ENCODE peak calls at places on chromosomes 7 and 10, in seven cellular contexts. One of them, this sample, is unnamed.

GRCh38 chr10:20990604-20991003 is 93.5 kb upstream of the NEBL start:
- DNase-seq in fibroblast of mammary gland: peak; percentile 86
- DNase-seq in non-pigmented ciliary epithelial cell: peak; percentile 48
- DNase-seq in Ammon's horn: no peak
- DNase-seq in HT1080: peak; percentile 53
- DNase-seq in activated CD8-positive, alpha-beta memory T cell treated with anti-CD3 and anti-CD28 coated beads for 48 hours: no peak
- DNase-seq in colonic mucosa: no peak
- DNase-seq in this sample: no peak

GRCh38 chr10:114323023-114323422 is 81.3 kb downstream of the AFAP1L2 start:
- DNase-seq in fibroblast of mammary gland: no peak
- DNase-seq in non-pigmented ciliary epithelial cell: no peak
- DNase-seq in Ammon's horn: no peak
- DNase-seq in HT1080: no peak
- DNase-seq in activated CD8-positive, alpha-beta memory T cell treated with anti-CD3 and anti-CD28 coated beads for 48 hours: no peak
- DNase-seq in colonic mucosa: no peak
- DNase-seq in this sample: no peak

GRCh38 chr10:42951486-42952251 is 125.2 kb upstream of the RET start:
- DNase-seq in fibroblast of mammary gland: no peak
- DNase-seq in non-pigmented ciliary epithelial cell: no peak
- DNase-seq in Ammon's horn: no peak
- DNase-seq in HT1080: no peak
- DNase-seq in activated CD8-positive, alpha-beta memory T cell treated with anti-CD3 and anti-CD28 coated beads for 48 hours: no peak
- DNase-seq in colonic mucosa: peak; percentile 18
- DNase-seq in this sample: peak; percentile 78

GRCh38 chr7:120502132-120502531 is 229.2 kb downstream of the KCND2 start:
- DNase-seq in fibroblast of mammary gland: no peak
- DNase-seq in non-pigmented ciliary epithelial cell: no peak
- DNase-seq in Ammon's horn: no peak
- DNase-seq in HT1080: no peak
- DNase-seq in activated CD8-positive, alpha-beta memory T cell treated with anti-CD3 and anti-CD28 coated beads for 48 hours: no peak
- DNase-seq in colonic mucosa: no peak
- DNase-seq in this sample: no peak

GRCh38 chr10:131648386-131649020 is 252.3 kb upstream of the PPP2R2D start:
- DNase-seq in fibroblast of mammary gland: no peak
- DNase-seq in non-pigmented ciliary epithelial cell: no peak
- DNase-seq in Ammon's horn: no peak
- DNase-seq in HT1080: no peak
- DNase-seq in activated CD8-positive, alpha-beta memory T cell treated with anti-CD3 and anti-CD28 coated beads for 48 hours: no peak
- DNase-seq in colonic mucosa: no peak
- DNase-seq in this sample: no peak

GRCh38 chr7:55310626-55311025 is 54.5 kb upstream of the LANCL2 start:
- DNase-seq in fibroblast of mammary gland: no peak
- DNase-seq in non-pigmented ciliary epithelial cell: no peak
- DNase-seq in Ammon's horn: no peak
- DNase-seq in HT1080: no peak
- DNase-seq in activated CD8-positive, alpha-beta memory T cell treated with anti-CD3 and anti-CD28 coated beads for 48 hours: no peak
- DNase-seq in colonic mucosa: no peak
- DNase-seq in this sample: no peak

GRCh38 chr7:148882192-148882591 is 1.9 kb downstream of the EZH2 start:
- DNase-seq in fibroblast of mammary gland: no peak
- DNase-seq in non-pigmented ciliary epithelial cell: no peak
- DNase-seq in Ammon's horn: no peak
- DNase-seq in HT1080: no peak
- DNase-seq in activated CD8-positive, alpha-beta memory T cell treated with anti-CD3 and anti-CD28 coated beads for 48 hours: no peak
- DNase-seq in colonic mucosa: no peak
- DNase-seq in this sample: no peak

GRCh38 chr10:43808136-43808535 is 159.5 kb upstream of the ZNF32 start:
- DNase-seq in fibroblast of mammary gland: no peak
- DNase-seq in non-pigmented ciliary epithelial cell: no peak
- DNase-seq in Ammon's horn: no peak
- DNase-seq in HT1080: no peak
- DNase-seq in activated CD8-positive, alpha-beta memory T cell treated with anti-CD3 and anti-CD28 coated beads for 48 hours: no peak
- DNase-seq in colonic mucosa: no peak
- DNase-seq in this sample: no peak

GRCh38 chr10:101323495-101323894 is 30.5 kb upstream of the BTRC start:
- DNase-seq in fibroblast of mammary gland: no peak
- DNase-seq in non-pigmented ciliary epithelial cell: no peak
- DNase-seq in Ammon's horn: no peak
- DNase-seq in HT1080: no peak
- DNase-seq in activated CD8-positive, alpha-beta memory T cell treated with anti-CD3 and anti-CD28 coated beads for 48 hours: no peak
- DNase-seq in colonic mucosa: no peak
- DNase-seq in this sample: peak; percentile 38

GRCh38 chr10:49334993-49335972 is 36.3 kb downstream of the C10orf71 start:
- DNase-seq in fibroblast of mammary gland: no peak
- DNase-seq in non-pigmented ciliary epithelial cell: no peak
- DNase-seq in Ammon's horn: no peak
- DNase-seq in HT1080: no peak
- DNase-seq in activated CD8-positive, alpha-beta memory T cell treated with anti-CD3 and anti-CD28 coated beads for 48 hours: no peak
- DNase-seq in colonic mucosa: no peak
- DNase-seq in this sample: no peak

GRCh38 chr10:112953760-112954159 is 3.7 kb downstream of the TCF7L2 start:
- DNase-seq in fibroblast of mammary gland: peak; percentile 77
- DNase-seq in non-pigmented ciliary epithelial cell: no peak
- DNase-seq in Ammon's horn: no peak
- DNase-seq in HT1080: peak; percentile 49
- DNase-seq in activated CD8-positive, alpha-beta memory T cell treated with anti-CD3 and anti-CD28 coated beads for 48 hours: no peak
- DNase-seq in colonic mucosa: no peak
- DNase-seq in this sample: no peak

GRCh38 chr10:79132681-79133381 is 64.1 kb downstream of the ZMIZ1 start:
- DNase-seq in fibroblast of mammary gland: no peak
- DNase-seq in non-pigmented ciliary epithelial cell: no peak
- DNase-seq in Ammon's horn: peak; percentile 42
- DNase-seq in HT1080: no peak
- DNase-seq in activated CD8-positive, alpha-beta memory T cell treated with anti-CD3 and anti-CD28 coated beads for 48 hours: no peak
- DNase-seq in colonic mucosa: no peak
- DNase-seq in this sample: no peak

GRCh38 chr10:69801434-69802315 is at the start of gene COL13A1:
- DNase-seq in fibroblast of mammary gland: peak; percentile 69
- DNase-seq in non-pigmented ciliary epithelial cell: no peak
- DNase-seq in Ammon's horn: no peak
- DNase-seq in HT1080: peak; percentile 92
- DNase-seq in activated CD8-positive, alpha-beta memory T cell treated with anti-CD3 and anti-CD28 coated beads for 48 hours: no peak
- DNase-seq in colonic mucosa: peak; percentile 41
- DNase-seq in this sample: peak; percentile 93

GRCh38 chr10:3538850-3539531 is 246.0 kb downstream of the KLF6 start:
- DNase-seq in fibroblast of mammary gland: peak; percentile 97
- DNase-seq in non-pigmented ciliary epithelial cell: peak; percentile 95
- DNase-seq in Ammon's horn: no peak
- DNase-seq in HT1080: peak; percentile 79
- DNase-seq in activated CD8-positive, alpha-beta memory T cell treated with anti-CD3 and anti-CD28 coated beads for 48 hours: no peak
- DNase-seq in colonic mucosa: no peak
- DNase-seq in this sample: no peak

GRCh38 chr7:78578701-78579100 is 780.1 kb downstream of the PHTF2 start:
- DNase-seq in fibroblast of mammary gland: no peak
- DNase-seq in non-pigmented ciliary epithelial cell: no peak
- DNase-seq in Ammon's horn: no peak
- DNase-seq in HT1080: no peak
- DNase-seq in activated CD8-positive, alpha-beta memory T cell treated with anti-CD3 and anti-CD28 coated beads for 48 hours: no peak
- DNase-seq in colonic mucosa: no peak
- DNase-seq in this sample: peak; percentile 78

GRCh38 chr7:21923663-21924062 is 22.0 kb downstream of the CDCA7L start:
- DNase-seq in fibroblast of mammary gland: no peak
- DNase-seq in non-pigmented ciliary epithelial cell: no peak
- DNase-seq in Ammon's horn: no peak
- DNase-seq in HT1080: peak; percentile 25
- DNase-seq in activated CD8-positive, alpha-beta memory T cell treated with anti-CD3 and anti-CD28 coated beads for 48 hours: no peak
- DNase-seq in colonic mucosa: no peak
- DNase-seq in this sample: no peak

GRCh38 chr10:70376436-70377378 is 5.7 kb downstream of the LRRC20 start:
- DNase-seq in fibroblast of mammary gland: no peak
- DNase-seq in non-pigmented ciliary epithelial cell: no peak
- DNase-seq in Ammon's horn: no peak
- DNase-seq in HT1080: peak; percentile 88
- DNase-seq in activated CD8-positive, alpha-beta memory T cell treated with anti-CD3 and anti-CD28 coated beads for 48 hours: no peak
- DNase-seq in colonic mucosa: no peak
- DNase-seq in this sample: no peak

GRCh38 chr7:114663502-114663901 is 248.9 kb downstream of the FOXP2 start:
- DNase-seq in fibroblast of mammary gland: peak; percentile 43
- DNase-seq in non-pigmented ciliary epithelial cell: no peak
- DNase-seq in Ammon's horn: peak; percentile 24
- DNase-seq in HT1080: peak; percentile 18
- DNase-seq in activated CD8-positive, alpha-beta memory T cell treated with anti-CD3 and anti-CD28 coated beads for 48 hours: no peak
- DNase-seq in colonic mucosa: no peak
- DNase-seq in this sample: no peak

GRCh38 chr10:74988787-74989574 is 122.5 kb upstream of the SAMD8 start:
- DNase-seq in fibroblast of mammary gland: no peak
- DNase-seq in non-pigmented ciliary epithelial cell: no peak
- DNase-seq in Ammon's horn: no peak
- DNase-seq in HT1080: no peak
- DNase-seq in activated CD8-positive, alpha-beta memory T cell treated with anti-CD3 and anti-CD28 coated beads for 48 hours: no peak
- DNase-seq in colonic mucosa: no peak
- DNase-seq in this sample: no peak

GRCh38 chr7:12951397-12951801 is 264.0 kb downstream of the ARL4A start:
- DNase-seq in fibroblast of mammary gland: peak; percentile 90
- DNase-seq in non-pigmented ciliary epithelial cell: peak; percentile 65
- DNase-seq in Ammon's horn: peak; percentile 4
- DNase-seq in HT1080: peak; percentile 81
- DNase-seq in activated CD8-positive, alpha-beta memory T cell treated with anti-CD3 and anti-CD28 coated beads for 48 hours: no peak
- DNase-seq in colonic mucosa: no peak
- DNase-seq in this sample: no peak

GRCh38 chr10:69359089-69360025 is 57.4 kb downstream of the TACR2 start:
- DNase-seq in fibroblast of mammary gland: peak; percentile 65
- DNase-seq in non-pigmented ciliary epithelial cell: no peak
- DNase-seq in Ammon's horn: no peak
- DNase-seq in HT1080: no peak
- DNase-seq in activated CD8-positive, alpha-beta memory T cell treated with anti-CD3 and anti-CD28 coated beads for 48 hours: no peak
- DNase-seq in colonic mucosa: no peak
- DNase-seq in this sample: no peak

GRCh38 chr10:110042181-110042580 is 34.4 kb downstream of the ADD3 start:
- DNase-seq in fibroblast of mammary gland: peak; percentile 24
- DNase-seq in non-pigmented ciliary epithelial cell: peak; percentile 37
- DNase-seq in Ammon's horn: no peak
- DNase-seq in HT1080: no peak
- DNase-seq in activated CD8-positive, alpha-beta memory T cell treated with anti-CD3 and anti-CD28 coated beads for 48 hours: no peak
- DNase-seq in colonic mucosa: no peak
- DNase-seq in this sample: no peak

GRCh38 chr7:106584914-106585759 is 75.8 kb downstream of the CCDC71L start:
- DNase-seq in fibroblast of mammary gland: no peak
- DNase-seq in non-pigmented ciliary epithelial cell: no peak
- DNase-seq in Ammon's horn: no peak
- DNase-seq in HT1080: no peak
- DNase-seq in activated CD8-positive, alpha-beta memory T cell treated with anti-CD3 and anti-CD28 coated beads for 48 hours: no peak
- DNase-seq in colonic mucosa: no peak
- DNase-seq in this sample: no peak

GRCh38 chr7:102433319-102434038 is at the start of gene ORAI2:
- DNase-seq in fibroblast of mammary gland: peak; percentile 43
- DNase-seq in non-pigmented ciliary epithelial cell: no peak
- DNase-seq in Ammon's horn: peak; percentile 82
- DNase-seq in HT1080: peak; percentile 13
- DNase-seq in activated CD8-positive, alpha-beta memory T cell treated with anti-CD3 and anti-CD28 coated beads for 48 hours: peak; percentile 80
- DNase-seq in colonic mucosa: peak; percentile 82
- DNase-seq in this sample: peak; percentile 68

GRCh38 chr10:29735628-29736324 is 101.0 kb upstream of the SVIL start:
- DNase-seq in fibroblast of mammary gland: peak; percentile 60
- DNase-seq in non-pigmented ciliary epithelial cell: no peak
- DNase-seq in Ammon's horn: peak; percentile 47
- DNase-seq in HT1080: peak; percentile 81
- DNase-seq in activated CD8-positive, alpha-beta memory T cell treated with anti-CD3 and anti-CD28 coated beads for 48 hours: peak; percentile 64
- DNase-seq in colonic mucosa: peak; percentile 92
- DNase-seq in this sample: peak; percentile 87

GRCh38 chr10:93225938-93226337 is 152.2 kb downstream of the CYP26A1 start:
- DNase-seq in fibroblast of mammary gland: no peak
- DNase-seq in non-pigmented ciliary epithelial cell: no peak
- DNase-seq in Ammon's horn: no peak
- DNase-seq in HT1080: no peak
- DNase-seq in activated CD8-positive, alpha-beta memory T cell treated with anti-CD3 and anti-CD28 coated beads for 48 hours: no peak
- DNase-seq in colonic mucosa: no peak
- DNase-seq in this sample: no peak

GRCh38 chr10:69413221-69413865 is 3.4 kb downstream of the TACR2 start:
- DNase-seq in fibroblast of mammary gland: peak; percentile 73
- DNase-seq in non-pigmented ciliary epithelial cell: peak; percentile 31
- DNase-seq in Ammon's horn: peak; percentile 80
- DNase-seq in HT1080: peak; percentile 64
- DNase-seq in activated CD8-positive, alpha-beta memory T cell treated with anti-CD3 and anti-CD28 coated beads for 48 hours: no peak
- DNase-seq in colonic mucosa: no peak
- DNase-seq in this sample: peak; percentile 89

GRCh38 chr10:68075550-68076004 is 494 bp upstream of the HERC4 start:
- DNase-seq in fibroblast of mammary gland: no peak
- DNase-seq in non-pigmented ciliary epithelial cell: no peak
- DNase-seq in Ammon's horn: peak; percentile 10
- DNase-seq in HT1080: no peak
- DNase-seq in activated CD8-positive, alpha-beta memory T cell treated with anti-CD3 and anti-CD28 coated beads for 48 hours: no peak
- DNase-seq in colonic mucosa: no peak
- DNase-seq in this sample: no peak

GRCh38 chr7:46139079-46139478 is 218.0 kb upstream of the IGFBP3 start:
- DNase-seq in fibroblast of mammary gland: peak; percentile 40
- DNase-seq in non-pigmented ciliary epithelial cell: peak; percentile 78
- DNase-seq in Ammon's horn: no peak
- DNase-seq in HT1080: peak; percentile 57
- DNase-seq in activated CD8-positive, alpha-beta memory T cell treated with anti-CD3 and anti-CD28 coated beads for 48 hours: no peak
- DNase-seq in colonic mucosa: no peak
- DNase-seq in this sample: no peak

GRCh38 chr10:6164271-6165095 is 38.2 kb upstream of the PFKFB3 start:
- DNase-seq in fibroblast of mammary gland: no peak
- DNase-seq in non-pigmented ciliary epithelial cell: no peak
- DNase-seq in Ammon's horn: no peak
- DNase-seq in HT1080: no peak
- DNase-seq in activated CD8-positive, alpha-beta memory T cell treated with anti-CD3 and anti-CD28 coated beads for 48 hours: no peak
- DNase-seq in colonic mucosa: no peak
- DNase-seq in this sample: no peak

GRCh38 chr7:94348142-94348541 is 46.6 kb upstream of the COL1A2 start:
- DNase-seq in fibroblast of mammary gland: peak; percentile 98
- DNase-seq in non-pigmented ciliary epithelial cell: peak; percentile 66
- DNase-seq in Ammon's horn: no peak
- DNase-seq in HT1080: peak; percentile 6
- DNase-seq in activated CD8-positive, alpha-beta memory T cell treated with anti-CD3 and anti-CD28 coated beads for 48 hours: no peak
- DNase-seq in colonic mucosa: peak; percentile 20
- DNase-seq in this sample: no peak

GRCh38 chr10:96502561-96503267 is 11.0 kb downstream of the TLL2 start:
- DNase-seq in fibroblast of mammary gland: peak; percentile 26
- DNase-seq in non-pigmented ciliary epithelial cell: no peak
- DNase-seq in Ammon's horn: peak; percentile 47
- DNase-seq in HT1080: no peak
- DNase-seq in activated CD8-positive, alpha-beta memory T cell treated with anti-CD3 and anti-CD28 coated beads for 48 hours: no peak
- DNase-seq in colonic mucosa: no peak
- DNase-seq in this sample: no peak

GRCh38 chr7:140348161-140348849 is 50.0 kb downstream of the SLC37A3 start:
- DNase-seq in fibroblast of mammary gland: peak; percentile 79
- DNase-seq in non-pigmented ciliary epithelial cell: no peak
- DNase-seq in Ammon's horn: no peak
- DNase-seq in HT1080: no peak
- DNase-seq in activated CD8-positive, alpha-beta memory T cell treated with anti-CD3 and anti-CD28 coated beads for 48 hours: no peak
- DNase-seq in colonic mucosa: no peak
- DNase-seq in this sample: no peak

GRCh38 chr7:94660006-94660405 is 4.1 kb upstream of the SGCE start:
- DNase-seq in fibroblast of mammary gland: peak; percentile 12
- DNase-seq in non-pigmented ciliary epithelial cell: no peak
- DNase-seq in Ammon's horn: no peak
- DNase-seq in HT1080: no peak
- DNase-seq in activated CD8-positive, alpha-beta memory T cell treated with anti-CD3 and anti-CD28 coated beads for 48 hours: no peak
- DNase-seq in colonic mucosa: no peak
- DNase-seq in this sample: no peak

GRCh38 chr7:156777364-156778069 is 115.5 kb downstream of the LMBR1 start:
- DNase-seq in fibroblast of mammary gland: peak; percentile 49
- DNase-seq in non-pigmented ciliary epithelial cell: no peak
- DNase-seq in Ammon's horn: no peak
- DNase-seq in HT1080: peak; percentile 61
- DNase-seq in activated CD8-positive, alpha-beta memory T cell treated with anti-CD3 and anti-CD28 coated beads for 48 hours: no peak
- DNase-seq in colonic mucosa: no peak
- DNase-seq in this sample: no peak

GRCh38 chr10:22742678-22743077 is 28.3 kb upstream of the PIP4K2A start:
- DNase-seq in fibroblast of mammary gland: no peak
- DNase-seq in non-pigmented ciliary epithelial cell: no peak
- DNase-seq in Ammon's horn: peak; percentile 51
- DNase-seq in HT1080: no peak
- DNase-seq in activated CD8-positive, alpha-beta memory T cell treated with anti-CD3 and anti-CD28 coated beads for 48 hours: no peak
- DNase-seq in colonic mucosa: no peak
- DNase-seq in this sample: no peak

GRCh38 chr10:3783313-3783689 is 1.7 kb downstream of the KLF6 start:
- DNase-seq in fibroblast of mammary gland: no peak
- DNase-seq in non-pigmented ciliary epithelial cell: no peak
- DNase-seq in Ammon's horn: peak; percentile 71
- DNase-seq in HT1080: no peak
- DNase-seq in activated CD8-positive, alpha-beta memory T cell treated with anti-CD3 and anti-CD28 coated beads for 48 hours: no peak
- DNase-seq in colonic mucosa: peak; percentile 58
- DNase-seq in this sample: peak; percentile 53

GRCh38 chr7:521221-522070 is 1.8 kb upstream of the PDGFA start:
- DNase-seq in fibroblast of mammary gland: peak; percentile 19
- DNase-seq in non-pigmented ciliary epithelial cell: no peak
- DNase-seq in Ammon's horn: no peak
- DNase-seq in HT1080: no peak
- DNase-seq in activated CD8-positive, alpha-beta memory T cell treated with anti-CD3 and anti-CD28 coated beads for 48 hours: no peak
- DNase-seq in colonic mucosa: no peak
- DNase-seq in this sample: no peak